ENCODE peak calls at places on chromosomes 16 and 17, in six cellular contexts. A, D, B, Z, X and O are unnamed samples.
A peak's percentile ranks its signal among the peaks of the same experiment; 100 is the strongest.

GRCh38 chr17:17391575-17392370 is 85.0 kb upstream of the MED9 start:
- DNase-seq in B (no peak), D (peak; percentile 32), A (peak; percentile 41), X (peak; percentile 26), Z (no peak), O (no peak)

GRCh38 chr16:28876973-28877641 is 1.2 kb upstream of the ATP2A1 start:
- DNase-seq in X (no peak), A (no peak), D (no peak), B (no peak), Z (no peak), O (no peak)

GRCh38 chr16:65908568-65908967 is 457.9 kb upstream of the CDH5 start:
- DNase-seq in B (no peak), X (no peak), D (no peak), Z (no peak), A (no peak), O (no peak)

GRCh38 chr16:3856367-3857141 is 24.0 kb downstream of the CREBBP start:
- DNase-seq in X (no peak), B (no peak), D (no peak), Z (no peak), A (no peak), O (no peak)

GRCh38 chr17:44398692-44399691 is 9.5 kb upstream of the ITGA2B start:
- DNase-seq in A (no peak), X (no peak), D (no peak), B (no peak), Z (no peak), O (no peak)

GRCh38 chr16:20319406-20319805 is 7.9 kb downstream of the GP2 start:
- DNase-seq in D (no peak), Z (no peak), X (no peak), B (no peak), A (no peak), O (no peak)

GRCh38 chr16:28082624-28083023 is 19.1 kb upstream of the GSG1L start:
- DNase-seq in A (peak; percentile 33), Z (no peak), X (no peak), B (no peak), D (no peak), O (no peak)

GRCh38 chr17:8057691-8058114 is 18.8 kb downstream of the ALOX15B start:
- DNase-seq in B (peak; percentile 51), A (peak; percentile 63), D (peak; percentile 94), Z (no peak), X (no peak), O (no peak)

GRCh38 chr16:85046957-85047866 is 19.6 kb downstream of the KIAA0513 start:
- DNase-seq in X (peak; percentile 24), A (peak; percentile 77), D (no peak), B (no peak), Z (no peak), O (no peak)

GRCh38 chr17:42000399-42001076 is 16.7 kb downstream of the DNAJC7 start:
- DNase-seq in B (no peak), Z (no peak), X (no peak), A (no peak), D (no peak), O (no peak)

GRCh38 chr16:35598696-35599332 is 2139.4 kb downstream of the TP53TG3F start:
- DNase-seq in B (no peak), D (no peak), X (no peak), Z (no peak), A (no peak), O (no peak)

GRCh38 chr16:64440421-64440831 is 681.4 kb downstream of the CDH11 start:
- DNase-seq in X (peak; percentile 39), A (no peak), D (peak; percentile 90), Z (peak; percentile 95), B (peak; percentile 90), O (no peak)

GRCh38 chr16:86946396-86946795 is 368.0 kb downstream of the FOXL1 start:
- DNase-seq in X (peak; percentile 32), A (no peak), B (no peak), Z (no peak), D (peak; percentile 43), O (no peak)

GRCh38 chr17:33523577-33523981 is 230.5 kb upstream of the ASIC2 start:
- DNase-seq in D (no peak), X (no peak), Z (no peak), B (no peak), A (peak; percentile 14), O (no peak)

GRCh38 chr16:5422047-5422446 is 324.5 kb upstream of the EEF2KMT start:
- DNase-seq in Z (no peak), A (no peak), X (no peak), D (no peak), B (no peak), O (no peak)

GRCh38 chr16:66516808-66517585 is 32.9 kb downstream of the TK2 start:
- DNase-seq in A (peak; percentile 98), Z (peak; percentile 85), D (peak; percentile 95), B (peak; percentile 98), X (peak; percentile 99), O (no peak)

GRCh38 chr16:10078541-10078949 is 103.7 kb downstream of the GRIN2A start:
- DNase-seq in A (no peak), Z (no peak), B (no peak), D (no peak), X (no peak), O (no peak)

GRCh38 chr16:83045790-83046189 is 419.0 kb downstream of the CDH13 start:
- DNase-seq in X (no peak), B (no peak), D (no peak), Z (no peak), A (no peak), O (no peak)

GRCh38 chr16:2031081-2031577 is 4.4 kb downstream of the NHERF2 start:
- DNase-seq in X (peak; percentile 66), D (no peak), B (no peak), A (no peak), Z (no peak), O (no peak)

GRCh38 chr17:61591018-61591417 is at the start of gene NACA2:
- DNase-seq in B (no peak), Z (no peak), X (no peak), D (no peak), A (no peak), O (no peak)

GRCh38 chr17:41705271-41705991 is 6.7 kb upstream of the GAST start:
- DNase-seq in D (no peak), A (no peak), B (no peak), X (no peak), Z (no peak), O (no peak)

GRCh38 chr16:28491080-28491969 is 549 bp downstream of the CLN3 start:
- DNase-seq in X (peak; percentile 70), A (peak; percentile 57), B (no peak), D (peak; percentile 49), Z (no peak), O (peak; percentile 28)

GRCh38 chr17:72294487-72294893 is 173.7 kb downstream of the SOX9 start:
- DNase-seq in X (no peak), A (no peak), D (no peak), B (no peak), Z (no peak), O (no peak)

GRCh38 chr17:50188521-50189395 is 12.7 kb downstream of the COL1A1 start:
- DNase-seq in A (no peak), D (no peak), Z (no peak), B (no peak), X (peak; percentile 49), O (no peak)

GRCh38 chr16:14489460-14489859 is 140.6 kb downstream of the PARN start:
- DNase-seq in A (no peak), Z (no peak), X (no peak), B (no peak), D (peak; percentile 34), O (no peak)

GRCh38 chr16:65426484-65426883 is 304.6 kb upstream of the CDH11 start:
- DNase-seq in A (no peak), Z (no peak), D (no peak), X (no peak), B (no peak), O (no peak)

GRCh38 chr16:75555707-75556512 is at the start of gene TMEM231:
- DNase-seq in X (peak; percentile 98), D (peak; percentile 83), Z (peak; percentile 29), A (peak; percentile 99), B (peak; percentile 51), O (peak; percentile 87)

GRCh38 chr16:77193377-77193776 is 2.4 kb downstream of the MON1B start:
- DNase-seq in D (no peak), X (no peak), A (no peak), Z (no peak), B (no peak), O (no peak)

GRCh38 chr16:77190190-77190477 is 856 bp upstream of the MON1B start:
- DNase-seq in B (no peak), A (no peak), D (no peak), X (no peak), Z (no peak), O (no peak)

GRCh38 chr16:77194295-77195231 is 3.6 kb downstream of the MON1B start:
- DNase-seq in X (no peak), D (no peak), B (no peak), Z (no peak), A (no peak), O (no peak)

GRCh38 chr16:77191259-77191969 is 424 bp downstream of the MON1B start:
- DNase-seq in B (no peak), D (no peak), X (peak; percentile 64), A (peak; percentile 42), Z (no peak), O (no peak)

GRCh38 chr16:77190478-77191258 is at the start of gene MON1B:
- DNase-seq in Z (peak; percentile 92), B (peak; percentile 96), X (peak; percentile 99), A (peak; percentile 98), D (peak; percentile 94), O (peak; percentile 87)
- TF ChIP-seq CTCF in Z (no peak), B (peak; percentile 20), X (peak; percentile 21), A (no peak), D (no peak), O (peak; percentile 22)

GRCh38 chr17:5014357-5014756 is 16.6 kb downstream of the KIF1C start:
- DNase-seq in Z (no peak), X (no peak), D (no peak), A (no peak), B (no peak), O (no peak)
- TF ChIP-seq CTCF in Z (no peak), X (no peak), D (no peak), A (no peak), B (no peak), O (no peak)

DNA sequence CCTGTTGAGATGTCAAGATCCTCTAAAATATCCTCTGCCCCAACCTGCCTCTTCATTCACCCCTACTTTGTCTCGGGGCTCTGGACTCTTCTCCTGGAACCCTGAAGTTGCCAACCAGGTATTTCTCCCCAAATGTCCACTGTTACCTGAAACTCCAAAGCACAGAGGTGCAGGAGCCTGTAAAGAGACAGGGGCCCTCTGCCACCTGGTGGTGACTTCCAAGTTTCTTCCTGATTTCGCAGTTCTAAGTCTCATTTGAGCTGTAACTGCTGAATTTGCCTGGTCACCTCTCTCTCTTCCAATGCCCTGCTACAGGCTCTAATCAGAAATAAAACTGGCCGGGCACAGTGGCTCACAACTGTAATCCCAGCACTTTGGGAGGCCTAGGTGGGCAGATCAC is 77.1 kb upstream of the RCVRN start:
- DNase-seq in A (peak; percentile 51), Z (no peak), X (no peak), B (no peak), D (peak; percentile 35), O (no peak)
- TF ChIP-seq CTCF in A (no peak), Z (no peak), X (no peak), B (peak; percentile 2), D (peak; percentile 39), O (peak; percentile 66)

DNA sequence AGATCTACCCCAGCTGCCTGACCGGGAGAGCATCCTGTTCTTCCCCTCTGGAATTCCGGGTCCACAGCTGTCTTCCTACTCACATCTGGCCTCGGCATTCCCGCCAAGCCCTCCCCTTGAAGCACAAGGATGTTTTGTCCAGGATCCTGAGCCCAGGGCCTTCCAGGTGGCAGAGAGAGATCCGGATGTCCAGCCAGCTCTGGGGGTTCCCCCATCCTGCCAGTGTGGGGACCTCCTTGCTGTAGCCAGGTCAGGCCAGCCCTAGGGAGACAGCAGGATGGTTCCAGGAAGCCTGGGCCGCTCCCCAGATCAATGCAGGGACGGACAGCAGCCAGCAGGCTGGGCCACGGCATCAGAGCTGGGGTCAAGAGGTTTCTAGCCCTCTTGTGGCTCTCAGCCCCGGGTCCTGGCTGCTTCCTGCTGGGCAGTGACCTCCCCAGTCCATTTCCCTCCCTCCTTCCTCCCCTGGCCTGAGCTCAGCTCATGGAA is 55.3 kb downstream of the SOCS3 start:
- DNase-seq in Z (no peak), D (no peak), A (no peak), B (no peak), X (peak; percentile 86), O (no peak)
- TF ChIP-seq CTCF in Z (no peak), D (no peak), A (no peak), B (no peak), X (no peak), O (no peak)